ENCODE peak calls at places on chromosomes 1 and 21, in four cellular contexts. One of them, this sample, is unnamed.

GRCh38 chr1:175920401-175920800 is 177.0 kb upstream of the TNR start:
- DNase-seq in Calu3: no peak
- DNase-seq in adrenal gland: no peak
- DNase-seq in NCI-H345: no peak
- DNase-seq in this sample: no peak

GRCh38 chr1:152630596-152630995 is 7.7 kb upstream of the LCE3A start:
- DNase-seq in Calu3: no peak
- DNase-seq in adrenal gland: no peak
- DNase-seq in NCI-H345: no peak
- DNase-seq in this sample: no peak

GRCh38 chr21:44984792-44985440 is 45.1 kb downstream of the SLX9 start:
- DNase-seq in Calu3: no peak
- DNase-seq in adrenal gland: no peak
- DNase-seq in NCI-H345: no peak
- DNase-seq in this sample: no peak

GRCh38 chr1:157226739-157227138 is 88.5 kb upstream of the ETV3 start:
- DNase-seq in Calu3: no peak
- DNase-seq in adrenal gland: no peak
- DNase-seq in NCI-H345: no peak
- DNase-seq in this sample: no peak

GRCh38 chr1:154420172-154420571 is 15.0 kb downstream of the IL6R start:
- DNase-seq in Calu3: peak
- DNase-seq in adrenal gland: peak
- DNase-seq in NCI-H345: no peak
- DNase-seq in this sample: peak

GRCh38 chr1:16991571-16991970 is 11.2 kb upstream of the MFAP2 start:
- DNase-seq in Calu3: no peak
- DNase-seq in adrenal gland: no peak
- DNase-seq in NCI-H345: no peak
- DNase-seq in this sample: no peak

GRCh38 chr1:99580451-99580850 is 65.5 kb upstream of the PALMD start:
- DNase-seq in Calu3: no peak
- DNase-seq in adrenal gland: no peak
- DNase-seq in NCI-H345: no peak
- DNase-seq in this sample: no peak

GRCh38 chr1:217681806-217682205 is 50.7 kb downstream of the SPATA17 start:
- DNase-seq in Calu3: no peak
- DNase-seq in adrenal gland: no peak
- DNase-seq in NCI-H345: no peak
- DNase-seq in this sample: no peak

GRCh38 chr1:18901147-18901951 is 1.0 kb downstream of the ALDH4A1 start:
- DNase-seq in Calu3: no peak
- DNase-seq in adrenal gland: no peak
- DNase-seq in NCI-H345: no peak
- DNase-seq in this sample: no peak

GRCh38 chr1:13661539-13661938 is 38.4 kb upstream of the PRDM2 start:
- DNase-seq in Calu3: no peak
- DNase-seq in adrenal gland: no peak
- DNase-seq in NCI-H345: no peak
- DNase-seq in this sample: no peak

GRCh38 chr1:226637147-226637935 is 88.8 kb downstream of the STUM start:
- DNase-seq in Calu3: no peak
- DNase-seq in adrenal gland: peak
- DNase-seq in NCI-H345: no peak
- DNase-seq in this sample: peak

GRCh38 chr1:172351761-172352161 is 68.7 kb upstream of the C1orf105 start:
- DNase-seq in Calu3: peak
- DNase-seq in adrenal gland: no peak
- DNase-seq in NCI-H345: no peak
- DNase-seq in this sample: no peak

GRCh38 chr1:220121791-220122530 is 28.0 kb downstream of the IARS2 start:
- DNase-seq in Calu3: peak
- DNase-seq in adrenal gland: no peak
- DNase-seq in NCI-H345: no peak
- DNase-seq in this sample: no peak

GRCh38 chr1:99728494-99729235 is 37.8 kb downstream of the FRRS1 start:
- DNase-seq in Calu3: no peak
- DNase-seq in adrenal gland: no peak
- DNase-seq in NCI-H345: no peak
- DNase-seq in this sample: no peak

GRCh38 chr1:221858758-221859157 is 116.9 kb upstream of the DUSP10 start:
- DNase-seq in Calu3: no peak
- DNase-seq in adrenal gland: no peak
- DNase-seq in NCI-H345: no peak
- DNase-seq in this sample: no peak

GRCh38 chr1:167175901-167176300 is 44.8 kb upstream of the POU2F1 start:
- DNase-seq in Calu3: no peak
- DNase-seq in adrenal gland: no peak
- DNase-seq in NCI-H345: no peak
- DNase-seq in this sample: no peak

GRCh38 chr1:54506594-54506993 is 41.4 kb upstream of the ACOT11 start:
- DNase-seq in Calu3: no peak
- DNase-seq in adrenal gland: no peak
- DNase-seq in NCI-H345: no peak
- DNase-seq in this sample: no peak

GRCh38 chr1:29416825-29417557 is 180.7 kb downstream of the PTPRU start:
- DNase-seq in Calu3: no peak
- DNase-seq in adrenal gland: no peak
- DNase-seq in NCI-H345: no peak
- DNase-seq in this sample: peak

GRCh38 chr1:49435291-49435690 is 588.5 kb downstream of the AGBL4 start:
- DNase-seq in Calu3: no peak
- DNase-seq in adrenal gland: no peak
- DNase-seq in NCI-H345: peak
- DNase-seq in this sample: no peak

GRCh38 chr1:73065585-73065984 is 783.2 kb upstream of the NEGR1 start:
- DNase-seq in Calu3: no peak
- DNase-seq in adrenal gland: no peak
- DNase-seq in NCI-H345: peak
- DNase-seq in this sample: no peak

GRCh38 chr1:233281711-233282581 is 13.6 kb downstream of the PCNX2 start:
- DNase-seq in Calu3: no peak
- DNase-seq in adrenal gland: no peak
- DNase-seq in NCI-H345: no peak
- DNase-seq in this sample: no peak

GRCh38 chr1:222618880-222619321 is 1.0 kb downstream of the MIA3 start:
- DNase-seq in Calu3: peak
- DNase-seq in adrenal gland: peak
- DNase-seq in NCI-H345: peak
- DNase-seq in this sample: peak

GRCh38 chr21:39670741-39671140 is 58.0 kb downstream of the B3GALT5 start:
- DNase-seq in Calu3: no peak
- DNase-seq in adrenal gland: no peak
- DNase-seq in NCI-H345: peak
- DNase-seq in this sample: no peak

GRCh38 chr1:155226188-155226909 is 17.9 kb downstream of the MTX1 start:
- DNase-seq in Calu3: peak
- DNase-seq in adrenal gland: no peak
- DNase-seq in NCI-H345: peak
- DNase-seq in this sample: peak

GRCh38 chr1:30325999-30326398 is 397.4 kb downstream of the MATN1 start:
- DNase-seq in Calu3: no peak
- DNase-seq in adrenal gland: no peak
- DNase-seq in NCI-H345: no peak
- DNase-seq in this sample: no peak

GRCh38 chr21:46084041-46084561 is 13.8 kb upstream of the COL6A2 start:
- DNase-seq in Calu3: no peak
- DNase-seq in adrenal gland: no peak
- DNase-seq in NCI-H345: no peak
- DNase-seq in this sample: no peak

GRCh38 chr1:6500446-6501406 is 9.3 kb upstream of the PLEKHG5 start:
- DNase-seq in Calu3: no peak
- DNase-seq in adrenal gland: no peak
- DNase-seq in NCI-H345: no peak
- DNase-seq in this sample: peak

GRCh38 chr1:63198921-63199530 is 123.3 kb upstream of the FOXD3 start:
- DNase-seq in Calu3: no peak
- DNase-seq in adrenal gland: no peak
- DNase-seq in NCI-H345: no peak
- DNase-seq in this sample: no peak

GRCh38 chr1:2232916-2233438 is 4.9 kb downstream of the SKI start:
- DNase-seq in Calu3: no peak
- DNase-seq in adrenal gland: no peak
- DNase-seq in NCI-H345: no peak
- DNase-seq in this sample: no peak

GRCh38 chr1:151945725-151946365 is 36.5 kb upstream of the THEM4 start:
- DNase-seq in Calu3: peak
- DNase-seq in adrenal gland: peak
- DNase-seq in NCI-H345: peak
- DNase-seq in this sample: peak

GRCh38 chr1:206000641-206001339 is 2.4 kb downstream of the RAB7B start:
- DNase-seq in Calu3: no peak
- DNase-seq in adrenal gland: peak
- DNase-seq in NCI-H345: no peak
- DNase-seq in this sample: peak

GRCh38 chr21:45363921-45364463 is 41.0 kb upstream of the COL18A1 start:
- DNase-seq in Calu3: peak
- DNase-seq in adrenal gland: peak
- DNase-seq in NCI-H345: no peak
- DNase-seq in this sample: peak